ENCODE peak calls at places on chromosomes 11 and 22, in eight cellular contexts. D, E, Q, W, H, F, U and C are unnamed samples.

GRCh38 chr22:35961480-35961902 is 67.1 kb downstream of the RBFOX2 start:
- DNase-seq in Q (no peak), D (no peak), F (peak), H (no peak), E (peak), W (no peak), U (peak), C (no peak)

GRCh38 chr11:117837070-117837776 is 12.7 kb upstream of the FXYD2 start:
- DNase-seq in H (no peak), Q (no peak), F (no peak), W (no peak), D (peak), E (no peak), U (no peak), C (no peak)

GRCh38 chr11:126153999-126154398 is 57.5 kb downstream of the RPUSD4 start:
- DNase-seq in W (no peak), E (peak), F (peak), Q (no peak), U (peak), H (no peak), D (no peak), C (no peak)

GRCh38 chr11:112511271-112511670 is 250.6 kb upstream of the PLET1 start:
- DNase-seq in Q (no peak), F (no peak), H (no peak), W (no peak), U (no peak), E (no peak), D (no peak), C (no peak)

GRCh38 chr11:2801711-2802388 is 83.7 kb downstream of the CDKN1C start:
- DNase-seq in W (no peak), Q (peak), H (no peak), E (no peak), D (no peak), U (no peak), F (no peak), C (no peak)

GRCh38 chr11:10109836-10110235 is 184.2 kb downstream of the SBF2 start:
- DNase-seq in U (peak), H (no peak), Q (no peak), F (peak), W (no peak), D (no peak), E (no peak), C (no peak)

GRCh38 chr11:70073881-70074371 is 4.2 kb upstream of the ANO1 start:
- DNase-seq in Q (no peak), D (no peak), H (no peak), U (no peak), F (no peak), W (no peak), E (no peak), C (no peak)

GRCh38 chr11:108551653-108552462 is 41.7 kb downstream of the EXPH5 start:
- DNase-seq in D (no peak), F (no peak), E (no peak), Q (no peak), H (no peak), W (no peak), U (peak), C (peak)

GRCh38 chr11:96085349-96085910 is 161.5 kb upstream of the MTMR2 start:
- DNase-seq in H (no peak), U (no peak), E (peak), W (no peak), D (no peak), Q (no peak), F (no peak), C (no peak)

GRCh38 chr11:93570759-93571413 is 27.7 kb upstream of the SMCO4 start:
- DNase-seq in H (no peak), F (peak), E (peak), W (no peak), Q (no peak), U (peak), D (no peak), C (no peak)

GRCh38 chr22:31683181-31684105 is 21.4 kb upstream of the PISD start:
- DNase-seq in H (no peak), D (no peak), U (peak), W (no peak), F (no peak), Q (no peak), E (no peak), C (no peak)

GRCh38 chr11:3614742-3615171 is 27.0 kb downstream of the ART5 start:
- DNase-seq in H (no peak), Q (peak), W (peak), D (no peak), E (no peak), U (peak), F (no peak), C (no peak)

GRCh38 chr11:134544095-134544815 is 132.2 kb upstream of the B3GAT1 start:
- DNase-seq in U (no peak), W (no peak), D (no peak), E (no peak), H (no peak), F (no peak), Q (no peak), C (no peak)

GRCh38 chr22:38414009-38414395 is 41.0 kb downstream of the KCNJ4 start:
- DNase-seq in U (no peak), E (no peak), W (no peak), D (peak), H (no peak), F (no peak), Q (peak), C (no peak)

GRCh38 chr11:92225206-92225562 is 566 bp downstream of the FAT3 start:
- DNase-seq in H (no peak), W (no peak), F (no peak), E (peak), D (peak), Q (no peak), U (no peak), C (no peak)

GRCh38 chr11:134260503-134260902 is 7.1 kb downstream of the ACAD8 start:
- DNase-seq in H (no peak), E (no peak), W (no peak), Q (no peak), F (no peak), D (no peak), U (no peak), C (no peak)

GRCh38 chr22:44336962-44337657 is 24.4 kb upstream of the SHISAL1 start:
- DNase-seq in U (no peak), D (no peak), E (peak), H (no peak), F (no peak), Q (no peak), W (no peak), C (no peak)

GRCh38 chr11:46890665-46891064 is 27.7 kb downstream of the LRP4 start:
- DNase-seq in H (no peak), Q (no peak), D (no peak), W (no peak), U (peak), E (no peak), F (peak), C (no peak)

GRCh38 chr11:41273908-41274307 is 185.5 kb downstream of the LRRC4C start:
- DNase-seq in Q (no peak), U (no peak), D (no peak), H (no peak), F (no peak), E (no peak), W (no peak), C (no peak)

GRCh38 chr11:102153082-102153481 is 42.8 kb downstream of the YAP1 start:
- DNase-seq in Q (no peak), W (no peak), E (no peak), U (peak), D (no peak), H (no peak), F (no peak), C (no peak)

GRCh38 chr11:120054016-120054752 is 83.7 kb downstream of the TRIM29 start:
- DNase-seq in H (no peak), Q (no peak), W (no peak), E (no peak), F (no peak), U (no peak), D (no peak), C (no peak)

GRCh38 chr22:37072673-37073072 is 21.1 kb downstream of the KCTD17 start:
- DNase-seq in E (no peak), W (no peak), H (no peak), U (no peak), Q (no peak), F (no peak), D (no peak), C (no peak)

GRCh38 chr22:20031732-20032406 is 11.0 kb downstream of the TANGO2 start:
- DNase-seq in Q (no peak), D (no peak), H (no peak), U (no peak), F (no peak), W (no peak), E (no peak), C (no peak)

GRCh38 chr11:129625930-129626329 is 189.7 kb upstream of the TMEM45B start:
- DNase-seq in F (no peak), H (no peak), D (no peak), W (no peak), U (no peak), Q (no peak), E (peak), C (no peak)

GRCh38 chr11:16613401-16614381 is 124.8 kb upstream of the C11orf58 start:
- DNase-seq in U (peak), W (peak), F (peak), Q (peak), D (peak), H (peak), E (peak), C (no peak)

GRCh38 chr22:27419473-27419872 is 382.1 kb downstream of the MN1 start:
- DNase-seq in U (no peak), W (no peak), D (no peak), H (no peak), E (no peak), F (no peak), Q (no peak), C (no peak)

GRCh38 chr11:96215094-96215782 is 127.8 kb downstream of the MAML2 start:
- DNase-seq in E (peak), D (no peak), H (no peak), Q (no peak), F (peak), U (peak), W (peak), C (no peak)

GRCh38 chr11:80958414-80958813 is 1517.6 kb upstream of the TENM4 start:
- DNase-seq in F (no peak), H (no peak), W (no peak), D (no peak), U (no peak), Q (no peak), E (no peak), C (no peak)

GRCh38 chr22:19146215-19146968 is 1.9 kb upstream of the ESS2 start:
- DNase-seq in Q (no peak), D (no peak), E (no peak), W (no peak), F (no peak), U (no peak), H (no peak), C (no peak)

GRCh38 chr11:70303070-70303469 is 32.6 kb downstream of the PPFIA1 start:
- DNase-seq in W (no peak), F (no peak), H (no peak), Q (no peak), D (no peak), U (peak), E (no peak), C (no peak)

GRCh38 chr22:31736458-31736857 is 13.5 kb downstream of the PRR14L start:
- DNase-seq in H (no peak), D (no peak), U (no peak), Q (no peak), E (no peak), W (no peak), F (no peak), C (no peak)

GRCh38 chr22:19941365-19942070 is at the start of the genes COMT and TXNRD2:
- DNase-seq in F (peak), H (peak), U (peak), W (peak), D (no peak), Q (peak), E (peak), C (no peak)

GRCh38 chr11:30735946-30736345 is 149.8 kb upstream of the MPPED2 start:
- DNase-seq in E (no peak), D (no peak), F (no peak), H (no peak), U (no peak), Q (no peak), W (no peak), C (no peak)

GRCh38 chr11:93198221-93198650 is 445 bp upstream of the SLC36A4 start:
- DNase-seq in W (no peak), D (no peak), F (no peak), U (peak), E (peak), Q (no peak), H (no peak), C (no peak)